ENCODE peak calls at places on chromosomes 6 and 20, in seven cellular contexts. One of them, this sample, is unnamed.

GRCh38 chr6:28922841-28923317 is 906 bp downstream of the TRIM27 start:
- DNase-seq in breast epithelium: no peak
- DNase-seq in OCI-LY7: peak; percentile 74
- DNase-seq in hepatocyte: peak; percentile 59
- DNase-seq in brain microvascular endothelial cell: peak; percentile 23
- DNase-seq in psoas muscle: no peak
- DNase-seq in SK-N-SH: peak; percentile 68
- DNase-seq in this sample: no peak

GRCh38 chr6:111837007-111837406 is 36.2 kb downstream of the FYN start:
- DNase-seq in breast epithelium: no peak
- DNase-seq in OCI-LY7: no peak
- DNase-seq in hepatocyte: no peak
- DNase-seq in brain microvascular endothelial cell: no peak
- DNase-seq in psoas muscle: no peak
- DNase-seq in SK-N-SH: no peak
- DNase-seq in this sample: no peak

GRCh38 chr6:68559052-68559451 is 76.0 kb upstream of the ADGRB3 start:
- DNase-seq in breast epithelium: no peak
- DNase-seq in OCI-LY7: no peak
- DNase-seq in hepatocyte: no peak
- DNase-seq in brain microvascular endothelial cell: no peak
- DNase-seq in psoas muscle: no peak
- DNase-seq in SK-N-SH: peak; percentile 19
- DNase-seq in this sample: no peak

GRCh38 chr6:106087548-106088325 is 1.6 kb downstream of the PRDM1 start:
- DNase-seq in breast epithelium: no peak
- DNase-seq in OCI-LY7: no peak
- DNase-seq in hepatocyte: no peak
- DNase-seq in brain microvascular endothelial cell: peak; percentile 37
- DNase-seq in psoas muscle: no peak
- DNase-seq in SK-N-SH: no peak
- DNase-seq in this sample: no peak

GRCh38 chr6:11324453-11325023 is 92.1 kb upstream of the NEDD9 start:
- DNase-seq in breast epithelium: no peak
- DNase-seq in OCI-LY7: no peak
- DNase-seq in hepatocyte: no peak
- DNase-seq in brain microvascular endothelial cell: peak; percentile 24
- DNase-seq in psoas muscle: no peak
- DNase-seq in SK-N-SH: no peak
- DNase-seq in this sample: no peak

GRCh38 chr6:92479821-92480220 is 939.5 kb downstream of the EPHA7 start:
- DNase-seq in breast epithelium: no peak
- DNase-seq in OCI-LY7: no peak
- DNase-seq in hepatocyte: no peak
- DNase-seq in brain microvascular endothelial cell: no peak
- DNase-seq in psoas muscle: no peak
- DNase-seq in SK-N-SH: no peak
- DNase-seq in this sample: no peak

GRCh38 chr20:42846784-42847490 is 342.8 kb downstream of the PTPRT start:
- DNase-seq in breast epithelium: no peak
- DNase-seq in OCI-LY7: no peak
- DNase-seq in hepatocyte: no peak
- DNase-seq in brain microvascular endothelial cell: no peak
- DNase-seq in psoas muscle: no peak
- DNase-seq in SK-N-SH: no peak
- DNase-seq in this sample: no peak

GRCh38 chr6:30326446-30327231 is at the start of gene TRIM39:
- DNase-seq in breast epithelium: peak; percentile 76
- DNase-seq in OCI-LY7: peak; percentile 88
- DNase-seq in hepatocyte: peak; percentile 94
- DNase-seq in brain microvascular endothelial cell: peak; percentile 77
- DNase-seq in psoas muscle: peak; percentile 91
- DNase-seq in SK-N-SH: peak; percentile 91
- DNase-seq in this sample: peak; percentile 48

GRCh38 chr6:88586371-88587157 is 376.9 kb downstream of the RNGTT start:
- DNase-seq in breast epithelium: no peak
- DNase-seq in OCI-LY7: no peak
- DNase-seq in hepatocyte: no peak
- DNase-seq in brain microvascular endothelial cell: no peak
- DNase-seq in psoas muscle: peak; percentile 37
- DNase-seq in SK-N-SH: no peak
- DNase-seq in this sample: peak; percentile 71

GRCh38 chr6:150492507-150492906 is 107.2 kb upstream of the PLEKHG1 start:
- DNase-seq in breast epithelium: no peak
- DNase-seq in OCI-LY7: peak; percentile 15
- DNase-seq in hepatocyte: no peak
- DNase-seq in brain microvascular endothelial cell: no peak
- DNase-seq in psoas muscle: no peak
- DNase-seq in SK-N-SH: no peak
- DNase-seq in this sample: no peak

GRCh38 chr20:33647603-33648395 is 14.3 kb upstream of the C20orf144 start:
- DNase-seq in breast epithelium: no peak
- DNase-seq in OCI-LY7: no peak
- DNase-seq in hepatocyte: no peak
- DNase-seq in brain microvascular endothelial cell: peak; percentile 74
- DNase-seq in psoas muscle: no peak
- DNase-seq in SK-N-SH: no peak
- DNase-seq in this sample: no peak

DNA sequence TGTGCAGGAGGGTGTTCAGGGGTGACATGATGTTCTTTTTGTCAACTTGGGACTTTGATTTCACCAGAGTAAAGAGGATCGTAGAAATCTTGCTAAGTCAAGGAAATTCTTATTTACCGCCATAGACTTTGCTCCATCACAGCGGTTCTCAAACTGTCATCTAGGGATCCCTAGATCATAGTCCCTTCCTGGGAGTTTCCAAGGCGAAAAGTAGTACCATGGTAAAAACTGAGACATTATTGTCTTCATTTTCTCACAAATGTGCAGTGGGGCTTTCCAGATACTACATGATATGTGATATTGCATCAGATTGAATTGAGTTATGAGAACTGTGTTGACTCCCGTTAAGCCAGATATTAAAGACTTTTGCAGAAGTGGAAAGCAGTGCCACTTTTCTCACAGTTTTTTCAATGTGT is 79.7 kb downstream of the JARID2 start:
- DNase-seq in breast epithelium: no peak
- DNase-seq in OCI-LY7: no peak
- DNase-seq in hepatocyte: no peak
- DNase-seq in brain microvascular endothelial cell: no peak
- DNase-seq in psoas muscle: no peak
- DNase-seq in SK-N-SH: no peak
- DNase-seq in this sample: no peak
- H3K27ac ChIP-seq in breast epithelium: no peak overlapping the region
- H3K27ac ChIP-seq in OCI-LY7: no peak overlapping the region
- H3K27ac ChIP-seq in hepatocyte: no peak overlapping the region
- H3K27ac ChIP-seq in brain microvascular endothelial cell: no peak overlapping the region
- H3K27ac ChIP-seq in psoas muscle: no peak overlapping the region
- H3K27ac ChIP-seq in SK-N-SH: no peak overlapping the region
- H3K27ac ChIP-seq in this sample: no peak overlapping the region

GRCh38 chr6:14284969-14285368 is 167.4 kb downstream of the CD83 start:
- DNase-seq in breast epithelium: no peak
- DNase-seq in OCI-LY7: no peak
- DNase-seq in hepatocyte: no peak
- DNase-seq in brain microvascular endothelial cell: no peak
- DNase-seq in psoas muscle: no peak
- DNase-seq in SK-N-SH: no peak
- DNase-seq in this sample: no peak

GRCh38 chr6:14282326-14282725 is 164.8 kb downstream of the CD83 start:
- DNase-seq in breast epithelium: no peak
- DNase-seq in OCI-LY7: no peak
- DNase-seq in hepatocyte: peak; percentile 21
- DNase-seq in brain microvascular endothelial cell: no peak
- DNase-seq in psoas muscle: no peak
- DNase-seq in SK-N-SH: no peak
- DNase-seq in this sample: no peak

GRCh38 chr6:14281831-14282230 is 164.3 kb downstream of the CD83 start:
- DNase-seq in breast epithelium: no peak
- DNase-seq in OCI-LY7: no peak
- DNase-seq in hepatocyte: no peak
- DNase-seq in brain microvascular endothelial cell: no peak
- DNase-seq in psoas muscle: no peak
- DNase-seq in SK-N-SH: no peak
- DNase-seq in this sample: no peak

GRCh38 chr6:14282854-14283505 is 165.4 kb downstream of the CD83 start:
- DNase-seq in breast epithelium: no peak
- DNase-seq in OCI-LY7: no peak
- DNase-seq in hepatocyte: no peak
- DNase-seq in brain microvascular endothelial cell: no peak
- DNase-seq in psoas muscle: no peak
- DNase-seq in SK-N-SH: no peak
- DNase-seq in this sample: no peak

DNA sequence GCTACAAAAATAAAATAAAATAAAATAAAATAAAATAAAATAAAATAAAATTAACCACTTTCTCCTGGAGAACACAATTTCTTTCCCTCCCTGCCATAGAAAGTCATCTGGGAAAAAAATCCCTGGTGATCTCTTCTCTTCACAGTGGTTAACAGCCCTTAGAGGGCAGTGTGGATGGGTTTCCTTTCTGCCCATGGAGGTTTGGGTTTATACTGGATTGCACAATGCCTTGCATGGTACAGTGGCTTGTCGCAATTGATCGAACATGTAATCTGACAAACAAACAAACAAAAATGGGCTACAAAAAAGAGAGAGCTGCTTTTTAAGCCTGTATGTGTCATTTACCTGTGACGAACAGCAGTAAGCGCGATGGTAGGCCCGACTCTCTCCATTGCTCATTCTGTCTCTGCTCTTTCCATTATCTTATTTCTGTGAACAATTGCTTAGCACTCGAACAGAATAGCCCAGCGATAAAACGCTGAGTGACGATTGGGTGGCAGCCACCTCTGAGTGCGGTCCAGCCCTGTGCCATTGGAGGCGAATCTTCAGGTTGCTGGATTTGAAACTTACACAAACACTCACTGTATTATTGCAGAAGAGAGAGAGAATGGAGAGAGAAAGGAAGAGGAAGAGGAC is 166.1 kb downstream of the CD83 start:
- DNase-seq in breast epithelium: no peak
- DNase-seq in OCI-LY7: no peak
- DNase-seq in hepatocyte: no peak
- DNase-seq in brain microvascular endothelial cell: no peak
- DNase-seq in psoas muscle: no peak
- DNase-seq in SK-N-SH: no peak
- DNase-seq in this sample: no peak
- TF ChIP-seq CTCF in breast epithelium: no peak
- TF ChIP-seq CTCF in OCI-LY7: peak; percentile 45
- TF ChIP-seq CTCF in hepatocyte: peak; percentile 34
- TF ChIP-seq CTCF in brain microvascular endothelial cell: peak; percentile 33
- TF ChIP-seq CTCF in psoas muscle: no peak
- TF ChIP-seq CTCF in SK-N-SH: no peak
- TF ChIP-seq CTCF in this sample: no peak

GRCh38 chr6:96821034-96821433 is 16.2 kb downstream of the GPR63 start:
- DNase-seq in breast epithelium: no peak
- DNase-seq in OCI-LY7: no peak
- DNase-seq in hepatocyte: no peak
- DNase-seq in brain microvascular endothelial cell: no peak
- DNase-seq in psoas muscle: no peak
- DNase-seq in SK-N-SH: no peak
- DNase-seq in this sample: no peak

GRCh38 chr6:96812077-96812703 is 25.1 kb downstream of the GPR63 start:
- DNase-seq in breast epithelium: no peak
- DNase-seq in OCI-LY7: no peak
- DNase-seq in hepatocyte: no peak
- DNase-seq in brain microvascular endothelial cell: no peak
- DNase-seq in psoas muscle: no peak
- DNase-seq in SK-N-SH: no peak
- DNase-seq in this sample: no peak

GRCh38 chr6:96811670-96812069 is 25.6 kb downstream of the GPR63 start:
- DNase-seq in breast epithelium: no peak
- DNase-seq in OCI-LY7: no peak
- DNase-seq in hepatocyte: no peak
- DNase-seq in brain microvascular endothelial cell: no peak
- DNase-seq in psoas muscle: no peak
- DNase-seq in SK-N-SH: no peak
- DNase-seq in this sample: no peak

GRCh38 chr6:96814581-96814980 is 22.7 kb downstream of the GPR63 start:
- DNase-seq in breast epithelium: no peak
- DNase-seq in OCI-LY7: no peak
- DNase-seq in hepatocyte: no peak
- DNase-seq in brain microvascular endothelial cell: no peak
- DNase-seq in psoas muscle: no peak
- DNase-seq in SK-N-SH: no peak
- DNase-seq in this sample: no peak

DNA sequence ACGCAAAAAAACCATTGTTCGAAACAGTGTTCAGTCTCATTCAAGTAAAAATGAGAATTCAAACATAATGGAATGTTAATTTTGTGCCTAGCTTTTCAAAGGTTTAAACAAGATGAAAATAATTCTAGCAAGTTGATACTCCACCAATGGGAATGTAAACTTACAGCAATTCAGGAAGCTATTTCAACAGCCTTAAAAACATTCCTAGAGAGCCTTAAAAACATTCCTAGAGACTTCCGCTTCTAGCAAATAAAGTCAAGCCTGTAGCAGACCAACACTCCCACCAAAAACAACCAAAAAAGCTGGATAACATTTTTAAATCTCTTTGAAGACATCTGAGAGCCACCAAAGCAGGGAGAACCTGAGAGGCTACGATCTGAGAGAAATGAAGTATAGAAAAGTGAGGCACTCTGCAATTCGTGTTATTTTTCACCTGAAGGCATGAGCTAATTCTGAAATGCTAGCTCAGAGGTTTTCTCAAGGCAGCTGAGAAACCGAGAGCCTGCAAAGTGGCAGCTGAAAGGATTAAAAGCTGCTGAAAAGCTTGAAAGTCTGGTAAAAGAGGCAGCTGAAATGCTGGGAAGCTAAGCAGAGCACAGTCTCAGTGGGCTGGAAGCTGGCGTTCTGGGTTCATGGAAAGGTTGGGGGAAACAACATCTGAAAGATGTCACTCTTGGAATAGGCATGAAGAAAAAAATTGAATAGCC is 20.9 kb downstream of the GPR63 start:
- DNase-seq in breast epithelium: no peak
- DNase-seq in OCI-LY7: no peak
- DNase-seq in hepatocyte: peak; percentile 26
- DNase-seq in brain microvascular endothelial cell: no peak
- DNase-seq in psoas muscle: no peak
- DNase-seq in SK-N-SH: no peak
- DNase-seq in this sample: no peak
- H3K27ac ChIP-seq in breast epithelium: no peak overlapping the region
- H3K27ac ChIP-seq in OCI-LY7: no peak overlapping the region
- H3K27ac ChIP-seq in hepatocyte: peak overlapping the region; percentile 15
- H3K27ac ChIP-seq in brain microvascular endothelial cell: no peak overlapping the region
- H3K27ac ChIP-seq in psoas muscle: no peak overlapping the region
- H3K27ac ChIP-seq in SK-N-SH: no peak overlapping the region
- H3K27ac ChIP-seq in this sample: peak overlapping the region; percentile 6

DNA sequence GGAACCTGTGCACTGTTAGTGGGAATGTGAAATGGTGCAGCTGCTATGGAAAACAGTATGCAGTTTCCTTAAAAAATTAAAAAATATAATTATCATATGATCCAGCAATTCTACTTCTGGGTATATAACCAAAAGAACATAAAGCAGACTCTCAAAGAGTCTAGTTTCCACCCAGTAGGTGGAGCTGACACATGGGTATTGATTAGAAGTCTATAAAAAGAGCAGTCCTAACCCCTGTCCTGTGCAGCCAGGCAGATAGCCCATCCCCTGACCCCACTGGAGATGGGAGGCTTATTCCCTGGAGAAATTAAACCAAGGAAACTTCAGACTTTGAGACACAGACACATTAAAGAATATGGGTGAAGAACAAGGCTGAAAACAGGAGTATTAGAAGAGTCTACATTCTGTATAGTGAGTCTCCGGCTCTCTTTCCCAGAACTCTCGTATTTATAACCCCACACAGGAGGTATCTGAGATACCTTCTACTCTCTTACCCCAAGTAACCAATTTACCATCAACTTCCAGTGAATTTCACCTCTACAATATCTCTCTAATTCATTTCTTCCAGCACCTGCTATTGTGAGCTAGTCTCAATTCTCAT is 92.3 kb downstream of the SEL1L2 start:
- DNase-seq in breast epithelium: no peak
- DNase-seq in OCI-LY7: no peak
- DNase-seq in hepatocyte: no peak
- DNase-seq in brain microvascular endothelial cell: no peak
- DNase-seq in psoas muscle: no peak
- DNase-seq in SK-N-SH: peak; percentile 29
- DNase-seq in this sample: no peak
- TF ChIP-seq CTCF in breast epithelium: no peak
- TF ChIP-seq CTCF in OCI-LY7: peak; percentile 31
- TF ChIP-seq CTCF in hepatocyte: peak; percentile 28
- TF ChIP-seq CTCF in brain microvascular endothelial cell: peak; percentile 3
- TF ChIP-seq CTCF in psoas muscle: no peak
- TF ChIP-seq CTCF in SK-N-SH: peak; percentile 38
- TF ChIP-seq CTCF in this sample: no peak